ENCODE peak calls at places on chromosome 2, in four cellular contexts. S, A, U and W are unnamed samples. For H3K4me1, the result is how much of the 10 kb centered on the place peaks cover.

GRCh38 chr2:60707750-60708371 is 48.2 kb upstream of the PAPOLG start:
- DNase-seq in S (no peak), A (peak), U (no peak), W (no peak)

GRCh38 chr2:240191001-240191400 is 50.5 kb upstream of the OTOS start:
- DNase-seq in A (no peak), U (no peak), S (no peak), W (no peak)

GRCh38 chr2:20050104-20050711 is 1.2 kb downstream of the LAPTM4A start:
- DNase-seq in A (no peak), S (no peak), U (no peak), W (no peak)

GRCh38 chr2:109415460-109416004 is 198.2 kb downstream of the SEPTIN10 start:
- DNase-seq in U (no peak), A (no peak), S (no peak), W (no peak)

GRCh38 chr2:229129738-229130371 is 141.2 kb downstream of the PID1 start:
- DNase-seq in A (no peak), S (peak), U (no peak), W (no peak)

GRCh38 chr2:102238039-102238756 is 51.4 kb downstream of the IL1RL2 start:
- DNase-seq in A (no peak), U (no peak), S (no peak), W (no peak)

GRCh38 chr2:6934758-6935638 is 17.8 kb downstream of the RNF144A start:
- DNase-seq in S (no peak), U (no peak), A (no peak), W (no peak)

GRCh38 chr2:241274127-241274526 is 41.3 kb downstream of the HDLBP start:
- DNase-seq in A (no peak), S (peak), U (peak), W (no peak)

GRCh38 chr2:18245375-18245774 is 315.1 kb downstream of the RDH14 start:
- DNase-seq in U (no peak), S (no peak), A (no peak), W (no peak)

GRCh38 chr2:60520477-60520876 is 33.0 kb downstream of the BCL11A start:
- DNase-seq in A (peak), U (no peak), S (no peak), W (no peak)

GRCh38 chr2:166376873-166377272 is 1.1 kb upstream of the SCN9A start:
- DNase-seq in S (no peak), U (no peak), A (no peak), W (no peak)

GRCh38 chr2:106341666-106342065 is 126.5 kb downstream of the RGPD3 start:
- DNase-seq in A (no peak), S (no peak), U (no peak), W (no peak)

GRCh38 chr2:106336740-106337139 is 131.5 kb downstream of the RGPD3 start:
- DNase-seq in A (no peak), S (no peak), U (no peak), W (no peak)

GRCh38 chr2:106337963-106338515 is 130.2 kb downstream of the RGPD3 start:
- DNase-seq in U (no peak), S (no peak), A (no peak), W (no peak)

GRCh38 chr2:106339608-106340007 is 128.6 kb downstream of the RGPD3 start:
- DNase-seq in A (no peak), S (no peak), U (no peak), W (no peak)

DNA sequence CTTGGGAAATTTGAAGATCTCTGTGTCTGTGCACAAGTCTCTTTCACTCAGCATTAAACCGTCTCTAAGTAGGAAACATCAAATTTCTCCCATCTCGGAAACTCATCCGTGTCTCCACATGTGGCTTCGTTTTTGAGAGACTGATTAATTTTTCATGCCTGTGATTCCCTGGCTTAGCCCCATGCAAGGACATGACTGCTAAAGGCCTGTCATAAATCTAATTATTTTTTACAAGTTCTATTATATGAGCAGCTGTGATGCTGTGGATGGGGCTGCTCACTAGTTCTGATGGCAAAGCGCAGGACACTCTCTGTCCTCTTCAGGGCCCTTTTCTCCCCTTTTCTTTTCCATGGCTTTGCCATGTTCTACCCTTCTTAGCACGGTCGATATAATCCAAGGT is 129.1 kb downstream of the RGPD3 start:
- DNase-seq in S (no peak), A (no peak), U (no peak), W (no peak)
- H3K4me3 ChIP-seq in S (no peak), A (no peak), U (no peak), W (no peak)

GRCh38 chr2:232229296-232229916 is 149.1 kb upstream of the ALPP start:
- DNase-seq in U (peak), A (no peak), S (peak), W (no peak)

GRCh38 chr2:232229917-232230310 is 148.6 kb upstream of the ALPP start:
- DNase-seq in A (no peak), S (peak), U (no peak), W (no peak)

GRCh38 chr2:232231514-232231913 is 147.0 kb upstream of the ALPP start:
- DNase-seq in S (no peak), U (no peak), A (no peak), W (no peak)

GRCh38 chr2:232228332-232228731 is 150.2 kb upstream of the ALPP start:
- DNase-seq in U (no peak), A (no peak), S (peak), W (no peak)

DNA sequence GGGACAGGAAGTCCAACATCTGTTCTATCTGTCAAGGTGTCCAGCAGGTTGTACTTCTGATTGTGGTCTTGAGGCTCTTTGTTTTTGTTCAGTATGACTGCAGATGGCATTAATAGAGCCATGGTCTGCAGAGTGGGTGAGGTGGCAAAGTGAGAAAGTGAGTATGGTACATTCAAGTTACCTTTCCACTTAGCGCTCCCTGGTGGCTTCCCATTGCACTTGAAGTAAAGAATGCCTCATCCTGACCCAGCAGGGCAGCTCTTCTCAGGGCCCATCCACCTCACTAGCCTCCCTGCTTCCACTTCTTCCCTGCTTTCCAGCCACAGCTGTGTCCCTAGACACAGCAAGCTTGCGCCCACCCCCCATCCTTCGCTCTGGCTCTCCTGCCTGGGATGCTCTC is 148.0 kb upstream of the ALPP start:
- DNase-seq in A (no peak), S (peak), U (no peak), W (peak)
- H3K4me1 ChIP-seq in A (under half), S (under half), U (under half), W (under half)

DNA sequence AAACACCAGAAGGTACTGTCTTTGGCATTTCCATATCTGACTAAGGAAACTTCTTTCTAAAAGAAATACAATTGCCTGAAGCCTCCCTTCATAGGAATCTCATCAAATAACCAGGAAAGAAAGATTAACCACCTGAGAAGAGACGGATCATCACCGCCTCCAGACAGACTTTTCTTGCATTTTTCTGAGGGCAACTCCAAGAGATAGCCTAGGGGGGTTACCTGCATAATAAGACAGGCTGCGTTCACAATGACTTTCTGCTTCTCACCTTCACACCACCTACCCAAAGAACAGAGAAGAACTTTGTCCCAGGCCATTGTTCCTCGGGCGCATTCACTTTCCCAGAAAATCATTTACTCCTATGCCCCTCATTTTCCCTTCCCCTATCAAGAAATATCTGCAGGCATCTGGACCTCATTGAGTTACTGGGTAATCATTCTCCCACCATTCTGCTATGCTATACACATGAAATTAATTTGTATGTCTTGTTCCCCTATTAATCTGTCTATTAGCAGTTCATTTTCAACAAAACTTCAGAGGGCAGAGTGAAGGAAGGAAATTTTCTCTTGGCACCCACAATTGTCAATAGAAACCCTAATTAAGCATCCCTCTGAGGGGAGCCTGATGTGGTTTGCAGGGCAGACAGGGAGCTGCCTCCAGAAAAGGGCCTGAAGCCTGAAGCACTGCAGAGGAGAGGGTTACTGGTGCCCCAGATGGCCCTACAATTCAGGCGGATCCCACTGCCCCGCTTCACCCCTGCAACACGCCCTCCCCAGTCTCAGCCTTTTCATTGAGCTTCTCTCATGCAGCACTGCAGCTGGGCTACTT is 8.4 kb upstream of the POMC start:
- DNase-seq in U (no peak), A (no peak), S (peak), W (no peak)
- H3K4me3 ChIP-seq in U (no peak), A (no peak), S (no peak), W (no peak)

DNA sequence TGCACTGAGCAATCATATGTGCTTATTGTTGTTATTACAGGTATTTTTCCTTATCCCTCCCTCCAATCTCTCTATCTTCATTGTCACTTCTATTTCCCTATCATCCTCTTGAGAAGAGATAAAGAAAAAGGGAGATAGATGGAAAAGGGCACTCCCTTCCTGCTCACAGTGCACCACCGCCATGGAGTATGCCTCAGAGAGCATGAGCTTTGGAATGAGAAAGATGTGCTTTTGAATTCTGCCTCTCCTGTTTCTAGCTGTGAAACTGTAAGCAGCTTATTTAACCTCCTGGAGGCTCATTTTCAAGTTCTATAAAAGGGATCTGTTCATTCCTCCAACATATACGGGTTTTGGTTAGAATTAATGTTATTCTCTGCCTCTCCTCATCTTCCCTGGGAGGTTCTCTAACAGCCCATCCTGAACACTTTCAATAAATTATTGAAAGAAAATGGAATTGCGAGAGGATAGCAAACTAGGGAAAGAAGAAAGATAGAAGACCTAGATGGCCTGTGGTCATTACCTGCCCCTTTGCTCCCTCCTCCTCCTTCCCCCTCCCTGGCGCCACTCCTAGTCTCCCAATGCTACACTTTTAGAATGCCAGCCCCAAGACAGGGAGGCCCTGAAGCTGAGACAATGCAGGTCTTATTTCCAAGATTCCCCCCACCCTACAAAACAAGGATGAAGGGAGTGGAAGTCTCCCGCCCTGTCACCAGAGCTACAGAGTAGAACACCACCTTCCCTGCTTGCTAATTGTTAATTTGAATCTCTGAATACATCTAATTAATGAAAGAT is 37.8 kb downstream of the FIGN start:
- DNase-seq in U (no peak), A (no peak), S (no peak), W (no peak)
- H3K4me1 ChIP-seq in U (under half), A (under half), S (under half), W (under half)

GRCh38 chr2:119696005-119696404 is 17.0 kb downstream of the TMEM177 start:
- DNase-seq in S (no peak), A (no peak), U (no peak), W (no peak)

GRCh38 chr2:119693967-119694366 is 15.0 kb downstream of the TMEM177 start:
- DNase-seq in A (no peak), S (no peak), U (no peak), W (no peak)

GRCh38 chr2:119693567-119693966 is 14.6 kb downstream of the TMEM177 start:
- DNase-seq in U (no peak), S (no peak), A (no peak), W (no peak)

GRCh38 chr2:119694470-119694993 is 15.5 kb downstream of the TMEM177 start:
- DNase-seq in A (no peak), U (no peak), S (no peak), W (no peak)

GRCh38 chr2:119694994-119695521 is 16.1 kb downstream of the TMEM177 start:
- DNase-seq in U (no peak), S (no peak), A (no peak), W (no peak)
- H3K4me3 ChIP-seq in U (no peak), S (no peak), A (no peak), W (no peak)

DNA sequence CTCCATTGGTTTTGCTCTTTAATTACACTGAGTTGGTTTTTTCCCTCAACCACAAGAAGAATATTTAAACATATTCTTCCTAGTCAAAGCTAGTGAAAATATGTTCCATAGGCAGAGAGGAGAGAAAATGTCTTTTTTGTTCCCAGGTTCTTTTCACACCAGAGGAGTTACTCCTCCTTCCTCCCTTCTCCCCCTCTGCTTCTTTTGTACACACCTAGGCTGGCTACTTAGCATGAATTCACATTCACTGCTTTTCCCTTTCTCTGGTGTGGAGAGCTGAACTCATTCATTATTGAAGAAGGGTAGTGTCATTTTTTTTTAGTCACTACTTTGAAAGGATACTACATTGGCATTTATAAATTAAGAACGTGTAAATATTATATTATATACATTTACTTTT is 56.6 kb upstream of the UGP2 start:
- DNase-seq in S (no peak), U (no peak), A (no peak), W (no peak)
- H3K4me1 ChIP-seq in S (under half), U (under half), A (under half), W (under half)